ENCODE peak calls at places on chromosomes 13 and 19, in nine cellular contexts. O is esophagus muscularis mucosa, Y is GM23338, H is H9, V is BJ, S is A549, L is Panc1, T is GM10248, E is fibroblast of lung. G is an unnamed sample.

GRCh38 chr19:42428676-42429075 is 1.5 kb upstream of the LIPE start:
- DNase-seq in Y (no peak), V (no peak), E (no peak), H (no peak), O (no peak), S (no peak), L (no peak), T (no peak), G (no peak)

GRCh38 chr19:11171144-11171543 is 15.6 kb upstream of the SPC24 start:
- DNase-seq in V (no peak), Y (no peak), E (no peak), H (no peak), S (no peak), L (no peak), T (no peak), O (no peak), G (no peak)

GRCh38 chr13:80177327-80177726 is 163.6 kb downstream of the SPRY2 start:
- DNase-seq in O (no peak), Y (peak), L (no peak), H (peak), S (no peak), E (no peak), V (no peak), T (no peak), G (no peak)

GRCh38 chr19:15836595-15837398 is 21.3 kb upstream of the OR10H1 start:
- DNase-seq in L (peak), T (peak), V (peak), O (peak), S (peak), H (no peak), Y (no peak), E (peak), G (no peak)

GRCh38 chr19:38734426-38735256 is 9.6 kb downstream of the CAPN12 start:
- DNase-seq in S (peak), T (peak), Y (no peak), V (no peak), E (no peak), O (no peak), H (peak), L (peak), G (no peak)

GRCh38 chr19:14563989-14564650 is 7.7 kb downstream of the NDUFB7 start:
- DNase-seq in V (no peak), O (no peak), L (no peak), E (no peak), Y (peak), H (peak), T (peak), S (peak), G (peak)

GRCh38 chr19:40592170-40592569 is 9.0 kb upstream of the LTBP4 start:
- DNase-seq in V (no peak), T (peak), S (peak), L (no peak), O (no peak), Y (peak), H (peak), E (peak), G (no peak)

GRCh38 chr13:78160793-78161192 is 242.2 kb upstream of the EDNRB start:
- DNase-seq in H (no peak), Y (no peak), V (peak), T (peak), O (no peak), S (no peak), E (peak), L (no peak), G (no peak)

GRCh38 chr19:47241919-47242644 is 11.1 kb upstream of the BBC3 start:
- DNase-seq in O (no peak), V (no peak), T (peak), L (no peak), E (peak), S (peak), H (no peak), Y (no peak), G (no peak)

GRCh38 chr13:73656863-73657262 is 477.3 kb downstream of the KLF12 start:
- DNase-seq in O (no peak), H (no peak), V (no peak), L (no peak), S (no peak), T (no peak), Y (no peak), E (no peak), G (no peak)

GRCh38 chr13:41915096-41915495 is 45.8 kb downstream of the VWA8 start:
- DNase-seq in T (no peak), Y (no peak), H (no peak), O (no peak), E (peak), V (no peak), S (no peak), L (no peak), G (no peak)

GRCh38 chr19:20167020-20167644 is at the start of gene ZNF486:
- DNase-seq in E (peak), O (peak), H (peak), S (peak), T (peak), Y (peak), L (peak), V (peak), G (peak)

GRCh38 chr13:106656214-106656613 is 88.3 kb upstream of the ARGLU1 start:
- DNase-seq in O (no peak), V (no peak), T (no peak), Y (no peak), H (no peak), E (no peak), L (no peak), S (no peak), G (no peak)

GRCh38 chr13:43804461-43805070 is 17.8 kb upstream of the ENOX1 start:
- DNase-seq in L (peak), E (peak), H (no peak), V (no peak), O (no peak), S (peak), Y (peak), T (peak), G (no peak)

GRCh38 chr19:5321851-5322681 is 18.5 kb downstream of the PTPRS start:
- DNase-seq in L (no peak), S (no peak), H (no peak), E (no peak), V (no peak), O (no peak), T (peak), Y (peak), G (no peak)

GRCh38 chr13:109816112-109816978 is 30.0 kb upstream of the IRS2 start:
- DNase-seq in S (no peak), O (no peak), V (no peak), E (no peak), Y (peak), H (no peak), T (no peak), L (no peak), G (no peak)

GRCh38 chr13:19967619-19968018 is 9.1 kb downstream of the ZMYM2 start:
- DNase-seq in Y (no peak), L (no peak), H (no peak), V (no peak), T (no peak), E (no peak), S (no peak), O (no peak), G (no peak)

GRCh38 chr13:99895428-99895998 is 76.1 kb downstream of the ZIC5 start:
- DNase-seq in Y (peak), E (peak), O (no peak), L (no peak), H (no peak), T (no peak), V (no peak), S (no peak), G (no peak)

GRCh38 chr13:34555988-34556387 is 386.1 kb upstream of the NBEA start:
- DNase-seq in V (no peak), T (no peak), O (no peak), L (no peak), Y (no peak), S (no peak), H (no peak), E (no peak), G (no peak)
- TF ChIP-seq CTCF in V (no peak), T (no peak), O (no peak), L (no peak), Y (no peak), S (no peak), H (no peak), E (no peak), G (no peak)

GRCh38 chr19:54573330-54573872 is at the start of gene LILRA2:
- DNase-seq in O (peak), Y (no peak), T (peak), L (no peak), V (no peak), S (no peak), H (no peak), E (no peak), G (no peak)
- TF ChIP-seq CTCF in O (no peak), Y (no peak), T (no peak), L (no peak), V (no peak), S (no peak), H (no peak), E (no peak), G (no peak)

GRCh38 chr19:6769006-6769637 is 1.9 kb upstream of the SH2D3A start:
- DNase-seq in H (peak), L (no peak), T (no peak), O (no peak), Y (peak), S (peak), E (peak), V (no peak), G (no peak)

GRCh38 chr19:6773323-6773931 is 919 bp downstream of the VAV1 start:
- DNase-seq in V (no peak), L (no peak), H (peak), O (no peak), T (peak), Y (peak), S (no peak), E (no peak), G (no peak)

GRCh38 chr19:6774821-6775707 is 2.6 kb downstream of the VAV1 start:
- DNase-seq in L (no peak), H (no peak), O (no peak), Y (no peak), V (no peak), E (peak), S (no peak), T (no peak), G (no peak)

GRCh38 chr19:6772866-6773322 is 386 bp downstream of the VAV1 start:
- DNase-seq in E (no peak), O (no peak), T (no peak), H (no peak), S (no peak), L (no peak), Y (no peak), V (no peak), G (no peak)

GRCh38 chr19:6772028-6772865 is at the start of gene VAV1:
- DNase-seq in T (peak), O (no peak), L (no peak), S (no peak), H (peak), E (no peak), Y (peak), V (no peak), G (no peak)
- TF ChIP-seq CTCF in T (peak), O (no peak), L (no peak), S (no peak), H (peak), E (no peak), Y (peak), V (no peak), G (no peak)

DNA sequence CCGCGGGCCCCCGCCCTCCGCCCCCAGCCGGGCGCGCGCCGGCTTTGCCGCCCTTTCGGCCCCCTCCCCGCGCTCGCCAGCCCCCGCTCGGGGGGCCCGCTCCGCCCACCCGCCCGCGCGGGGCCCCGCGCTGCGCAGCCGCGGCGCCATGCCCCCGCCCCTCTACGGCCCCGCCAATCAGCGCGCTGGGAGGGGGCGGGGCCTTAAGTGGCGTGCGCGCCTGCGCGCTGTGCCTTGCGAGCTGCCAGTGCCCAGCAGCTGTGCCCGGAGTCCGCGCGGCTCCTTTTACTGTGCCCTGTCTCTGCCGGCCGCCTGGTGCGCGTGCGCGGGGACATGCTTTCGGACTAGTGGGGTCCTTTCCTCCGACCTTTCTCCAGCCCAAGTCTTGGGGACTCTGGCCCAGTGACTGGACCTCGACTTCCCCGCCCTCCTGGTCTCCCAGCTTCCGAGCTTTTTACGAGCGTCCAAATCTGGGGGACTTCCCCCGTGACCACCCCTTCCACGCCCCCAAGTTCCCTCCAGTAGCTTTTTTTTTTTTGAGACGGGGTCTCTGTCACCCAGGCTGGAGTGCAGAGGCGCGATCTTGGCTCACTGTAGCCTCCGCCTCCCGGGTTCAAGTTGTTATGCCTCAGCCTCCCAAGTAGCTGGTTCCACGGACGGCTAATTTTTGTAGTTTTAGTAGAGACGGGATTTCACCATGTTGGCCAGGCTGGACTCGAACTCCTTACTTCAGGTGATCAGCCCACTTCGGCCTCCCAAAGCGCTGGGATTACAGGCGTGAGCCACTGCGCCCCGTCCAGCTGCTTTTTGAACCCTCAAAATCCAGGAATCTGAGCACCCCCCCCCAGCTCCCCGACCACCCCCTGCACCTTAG is at the start of gene MBD3:
- DNase-seq in E (peak), L (no peak), T (peak), Y (peak), S (peak), V (peak), O (peak), H (peak), G (peak)
- TF ChIP-seq CTCF in E (no peak), L (no peak), T (no peak), Y (no peak), S (no peak), V (no peak), O (peak), H (no peak), G (no peak)

GRCh38 chr13:103299079-103299478 is 232.9 kb upstream of the SLC10A2 start:
- DNase-seq in E (no peak), H (peak), L (no peak), O (no peak), S (no peak), V (no peak), Y (peak), T (no peak), G (no peak)
- TF ChIP-seq CTCF in E (no peak), H (peak), L (no peak), O (no peak), S (no peak), V (no peak), Y (peak), T (no peak), G (no peak)

GRCh38 chr19:37329686-37330085 is 41.2 kb upstream of the ZNF527 start:
- DNase-seq in Y (peak), E (no peak), L (no peak), T (no peak), H (peak), O (no peak), V (no peak), S (peak), G (no peak)
- TF ChIP-seq CTCF in Y (peak), E (peak), L (peak), T (no peak), H (peak), O (no peak), V (no peak), S (no peak), G (no peak)